ENCODE peak calls at places on chromosomes 2 and 18, in seven cellular contexts. O is astrocyte of the spinal cord, E is GM12864, F is A549, I is adrenal gland, D is HFF-Myc, A is lower lobe of right lung. L is an unnamed sample.

GRCh38 chr18:48638896-48639771 is 100.3 kb downstream of the CTIF start:
- DNase-seq in O (no peak), D (no peak), I (no peak), F (no peak), A (no peak), E (no peak), L (no peak)

GRCh38 chr18:24443870-24444269 is 16.6 kb upstream of the HRH4 start:
- DNase-seq in O (no peak), A (no peak), E (no peak), D (no peak), F (no peak), I (no peak), L (no peak)

GRCh38 chr18:35481960-35482366 is 15.8 kb downstream of the INO80C start:
- DNase-seq in E (no peak), I (no peak), D (no peak), O (no peak), F (peak), A (no peak), L (no peak)

GRCh38 chr18:7571626-7572025 is 4.5 kb downstream of the PTPRM start:
- DNase-seq in F (no peak), A (no peak), I (no peak), E (no peak), D (no peak), O (no peak), L (no peak)

GRCh38 chr2:206084468-206084869 is 1.5 kb downstream of the INO80D start:
- DNase-seq in A (peak), O (peak), D (peak), E (no peak), I (peak), F (peak), L (peak)

GRCh38 chr2:232537079-232537478 is 2.4 kb upstream of the CHRNG start:
- DNase-seq in A (peak), O (no peak), F (peak), I (no peak), E (no peak), D (no peak), L (peak)

GRCh38 chr2:238950551-238950950 is 102.7 kb downstream of the TWIST2 start:
- DNase-seq in O (no peak), D (no peak), A (peak), F (no peak), E (no peak), I (no peak), L (no peak)

GRCh38 chr2:190378883-190379237 is 29.3 kb upstream of the MFSD6 start:
- DNase-seq in I (no peak), E (no peak), A (no peak), D (no peak), O (no peak), F (no peak), L (no peak)

GRCh38 chr2:12155308-12156061 is 409.1 kb downstream of the LPIN1 start:
- DNase-seq in O (peak), F (no peak), D (peak), A (no peak), I (peak), E (no peak), L (no peak)

GRCh38 chr2:168029071-168029470 is 218.3 kb downstream of the STK39 start:
- DNase-seq in O (peak), F (no peak), E (no peak), A (no peak), D (no peak), I (no peak), L (no peak)

GRCh38 chr2:46309052-46309953 is 12.1 kb downstream of the EPAS1 start:
- DNase-seq in D (no peak), E (no peak), A (no peak), I (no peak), O (no peak), F (no peak), L (no peak)

GRCh38 chr2:140863713-140864112 is 1267.1 kb downstream of the LRP1B start:
- DNase-seq in D (peak), E (peak), I (no peak), O (peak), F (peak), A (no peak), L (no peak)

GRCh38 chr18:23881778-23882177 is 132.8 kb upstream of the TTC39C start:
- DNase-seq in D (no peak), F (no peak), O (no peak), A (no peak), E (no peak), I (no peak), L (no peak)

GRCh38 chr18:9335255-9336045 is 877 bp downstream of the TWSG1 start:
- DNase-seq in D (no peak), O (peak), I (no peak), A (no peak), E (no peak), F (no peak), L (no peak)

GRCh38 chr18:27887711-27888495 is 289.0 kb downstream of the CDH2 start:
- DNase-seq in A (no peak), E (no peak), D (no peak), O (peak), I (no peak), F (no peak), L (no peak)

GRCh38 chr18:77061946-77062517 is 70.6 kb downstream of the MBP start:
- DNase-seq in A (peak), E (no peak), I (no peak), D (no peak), O (peak), F (no peak), L (no peak)

GRCh38 chr18:64017870-64018269 is 48.0 kb downstream of the SERPINB8 start:
- DNase-seq in E (no peak), I (no peak), F (peak), O (peak), D (peak), A (no peak), L (no peak)

GRCh38 chr2:224801360-224801759 is 85.2 kb upstream of the CCDC195 start:
- DNase-seq in D (no peak), F (no peak), A (no peak), E (no peak), O (no peak), I (no peak), L (no peak)

GRCh38 chr2:224802407-224802806 is 86.2 kb upstream of the CCDC195 start:
- DNase-seq in I (no peak), A (no peak), E (no peak), F (no peak), O (no peak), D (no peak), L (no peak)

DNA sequence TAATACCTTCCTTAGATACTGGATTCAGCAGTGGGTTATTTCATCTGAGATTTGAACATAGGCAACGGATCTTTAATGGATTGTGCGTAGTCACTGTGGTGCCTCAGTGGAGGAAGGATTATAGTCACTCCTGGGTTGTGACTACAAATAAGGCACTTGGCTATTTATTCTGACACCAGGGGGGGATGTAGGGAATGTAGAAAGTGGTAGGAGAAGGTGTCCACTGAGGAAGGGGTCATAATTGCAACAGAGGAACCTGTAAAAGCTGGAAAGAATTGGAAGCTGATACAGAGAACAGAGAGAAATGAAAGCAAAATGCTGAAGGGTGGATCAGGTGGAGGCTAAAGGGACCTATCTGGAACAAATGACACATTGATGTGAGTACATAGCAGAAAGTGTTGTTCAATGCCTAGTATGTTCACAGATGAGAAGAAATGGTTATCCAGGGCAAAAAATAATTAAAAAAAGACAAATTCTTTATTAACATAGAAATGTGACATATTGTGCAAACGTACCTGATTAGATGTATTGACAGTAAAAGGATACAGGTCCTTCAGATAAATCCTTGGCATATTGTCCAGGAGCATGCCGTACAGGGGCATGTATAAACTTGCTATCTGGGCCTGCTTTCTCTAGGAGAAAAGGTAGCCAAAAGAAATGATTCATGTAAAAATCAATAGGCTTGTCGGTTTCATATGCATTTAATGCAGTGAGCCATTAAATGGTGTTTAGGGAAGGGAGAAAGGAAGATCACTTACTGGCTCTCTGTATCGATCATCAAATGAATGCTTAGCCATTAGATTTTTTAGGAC is 91.2 kb upstream of the CCDC195 start:
- DNase-seq in E (no peak), D (no peak), A (no peak), O (no peak), F (peak), I (no peak), L (no peak)
- TF ChIP-seq CTCF in E (no peak), D (no peak), A (no peak), O (peak), F (peak), I (no peak), L (no peak)

GRCh38 chr18:56641714-56642331 is 3.4 kb upstream of the TXNL1 start:
- DNase-seq in D (no peak), F (peak), O (peak), A (no peak), I (no peak), E (no peak), L (no peak)

GRCh38 chr18:56647071-56647470 is 4.1 kb upstream of the WDR7 start:
- DNase-seq in O (no peak), I (no peak), E (no peak), A (no peak), D (no peak), F (no peak), L (no peak)

GRCh38 chr18:56650056-56650455 is 1.1 kb upstream of the WDR7 start:
- DNase-seq in E (no peak), O (no peak), D (no peak), I (no peak), F (no peak), A (no peak), L (no peak)

GRCh38 chr18:56648307-56648706 is 2.9 kb upstream of the WDR7 start:
- DNase-seq in O (no peak), A (no peak), E (no peak), F (no peak), I (no peak), D (no peak), L (no peak)

GRCh38 chr18:56645415-56646016 is 5.6 kb upstream of the WDR7 start:
- DNase-seq in I (no peak), D (no peak), A (no peak), E (no peak), O (no peak), F (peak), L (no peak)
- TF ChIP-seq CTCF in I (peak), D (peak), A (peak), E (peak), O (peak), F (peak), L (peak)

GRCh38 chr2:33409417-33409955 is 67.0 kb upstream of the RASGRP3 start:
- DNase-seq in E (no peak), A (no peak), D (no peak), F (no peak), I (no peak), O (no peak), L (no peak)
- TF ChIP-seq CTCF in E (no peak), A (no peak), D (no peak), F (no peak), I (no peak), O (no peak), L (no peak)

GRCh38 chr2:113084249-113085000 is 16.7 kb downstream of the IL1F10 start:
- DNase-seq in D (no peak), A (no peak), E (no peak), O (peak), I (no peak), F (no peak), L (no peak)
- TF ChIP-seq CTCF in D (peak), A (peak), E (no peak), O (peak), I (peak), F (peak), L (peak)

DNA sequence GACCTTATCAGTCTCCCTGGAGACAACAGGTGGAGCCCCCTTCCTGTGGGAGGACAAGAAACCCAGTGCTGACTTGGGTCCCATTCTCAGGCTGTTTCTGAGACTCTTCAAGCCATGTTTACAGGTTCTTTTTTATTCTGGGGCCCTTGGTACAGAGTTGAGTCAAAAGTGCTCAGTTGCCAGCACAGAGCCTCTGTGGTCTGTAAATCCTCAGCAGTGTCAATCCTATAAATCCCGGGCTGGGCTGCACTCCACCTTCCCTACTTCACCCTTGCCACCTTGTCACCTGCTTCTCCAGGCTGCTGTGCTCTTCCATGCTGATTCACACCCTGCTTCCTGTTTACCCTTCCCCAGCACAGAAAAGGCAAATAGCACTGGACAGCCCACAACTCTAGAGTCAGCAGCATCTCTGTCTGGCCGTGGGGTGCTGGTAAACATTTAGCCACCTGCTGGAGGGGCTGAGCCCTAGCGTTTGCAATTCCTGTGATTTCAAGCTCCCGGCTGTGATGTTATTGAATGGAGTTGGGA is 74.7 kb downstream of the TNFRSF11A start:
- DNase-seq in A (no peak), D (no peak), I (no peak), F (peak), O (no peak), E (no peak), L (no peak)
- TF ChIP-seq CTCF in A (no peak), D (peak), I (no peak), F (no peak), O (peak), E (peak), L (no peak)

GRCh38 chr2:127453013-127453391 is 34.8 kb downstream of the PROC start:
- DNase-seq in O (no peak), I (no peak), A (no peak), E (no peak), F (no peak), D (no peak), L (no peak)

GRCh38 chr2:127451981-127452380 is 33.8 kb downstream of the PROC start:
- DNase-seq in I (no peak), E (no peak), F (no peak), A (no peak), D (peak), O (no peak), L (no peak)

GRCh38 chr2:127454595-127455565 is 36.7 kb downstream of the PROC start:
- DNase-seq in F (peak), O (no peak), D (no peak), I (no peak), E (no peak), A (no peak), L (no peak)

GRCh38 chr2:127455566-127456493 is 37.6 kb downstream of the PROC start:
- DNase-seq in I (no peak), F (no peak), E (no peak), O (no peak), A (no peak), D (no peak), L (no peak)

DNA sequence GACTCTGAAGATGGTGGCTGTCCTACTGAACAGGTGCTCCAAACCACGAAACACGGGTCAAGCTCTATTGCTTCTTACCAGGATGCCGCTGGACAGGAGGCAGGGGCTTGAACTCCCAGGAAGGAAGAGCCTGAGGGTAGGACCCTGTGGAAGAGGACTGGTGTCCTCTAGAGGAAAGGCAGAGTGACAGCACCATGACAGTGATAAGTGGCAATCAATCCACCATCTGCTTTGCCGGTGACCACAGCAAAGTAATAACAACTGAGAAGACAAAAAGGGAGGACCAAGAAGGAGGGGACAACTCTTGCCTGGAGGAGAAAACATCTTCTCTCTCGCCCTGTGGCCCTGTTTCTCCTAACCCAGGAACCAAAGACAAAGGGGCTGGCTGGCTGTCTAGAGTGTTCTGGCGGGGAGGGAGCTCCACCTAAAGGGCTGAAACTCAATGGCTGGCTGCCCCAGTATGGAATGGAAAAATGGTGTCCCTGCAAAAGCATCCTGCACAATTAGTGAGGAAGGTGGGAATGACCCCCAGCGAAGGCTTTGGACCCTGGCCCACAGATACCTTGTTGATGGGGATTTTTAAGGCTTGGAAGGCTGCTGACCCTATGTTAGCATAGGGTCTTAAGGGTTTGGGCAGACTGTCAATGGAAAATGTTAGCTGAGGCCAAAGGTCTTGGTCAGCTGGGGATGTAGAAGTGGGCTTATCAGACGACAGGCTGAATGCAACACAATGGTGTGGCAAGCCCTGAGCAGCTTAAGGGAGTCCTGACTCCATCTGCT is 35.4 kb downstream of the PROC start:
- DNase-seq in O (no peak), I (no peak), A (no peak), E (no peak), D (no peak), F (peak), L (no peak)
- TF ChIP-seq CTCF in O (no peak), I (no peak), A (no peak), E (peak), D (peak), F (no peak), L (peak)

GRCh38 chr2:1593371-1594205 is 150.7 kb downstream of the PXDN start:
- DNase-seq in F (peak), E (no peak), D (peak), A (peak), O (peak), I (no peak), L (peak)
- TF ChIP-seq CTCF in F (no peak), E (no peak), D (no peak), A (no peak), O (no peak), I (no peak), L (no peak)

GRCh38 chr18:12278153-12278764 is 24.1 kb downstream of the CIDEA start:
- DNase-seq in E (no peak), F (no peak), A (no peak), O (no peak), D (no peak), I (no peak), L (no peak)
- TF ChIP-seq CTCF in E (peak), F (no peak), A (no peak), O (peak), D (peak), I (no peak), L (no peak)